ENCODE peak calls at places on chromosomes 13 and 19, in eight cellular contexts. One of them, this sample, is unnamed.

GRCh38 chr13:114099191-114099590 is 33.2 kb downstream of the RASA3 start:
- DNase-seq in A673: peak; percentile 65
- DNase-seq in heart right ventricle: peak; percentile 89
- DNase-seq in lower lobe of right lung: peak; percentile 45
- DNase-seq in HCEC 1CT: peak; percentile 84
- DNase-seq in iPS DF 6.9: no peak
- DNase-seq in stimulated activated CD4-positive, alpha-beta T cell treated with anti-CD3 and anti-CD28 coated beads, Interleukin-4, amount 100 ng/mL, for 24 hours: no peak
- DNase-seq in fibroblast of lung: peak; percentile 94
- DNase-seq in this sample: peak; percentile 69

GRCh38 chr13:30017880-30018279 is 167.5 kb upstream of the UBL3 start:
- DNase-seq in A673: peak; percentile 43
- DNase-seq in heart right ventricle: no peak
- DNase-seq in lower lobe of right lung: no peak
- DNase-seq in HCEC 1CT: no peak
- DNase-seq in iPS DF 6.9: no peak
- DNase-seq in stimulated activated CD4-positive, alpha-beta T cell treated with anti-CD3 and anti-CD28 coated beads, Interleukin-4, amount 100 ng/mL, for 24 hours: no peak
- DNase-seq in fibroblast of lung: no peak
- DNase-seq in this sample: no peak

GRCh38 chr19:21750586-21751128 is 16.7 kb downstream of the ZNF100 start:
- DNase-seq in A673: no peak
- DNase-seq in heart right ventricle: no peak
- DNase-seq in lower lobe of right lung: no peak
- DNase-seq in HCEC 1CT: no peak
- DNase-seq in iPS DF 6.9: no peak
- DNase-seq in stimulated activated CD4-positive, alpha-beta T cell treated with anti-CD3 and anti-CD28 coated beads, Interleukin-4, amount 100 ng/mL, for 24 hours: no peak
- DNase-seq in fibroblast of lung: no peak
- DNase-seq in this sample: no peak

GRCh38 chr19:17091758-17092333 is 16.3 kb downstream of the MYO9B start:
- DNase-seq in A673: no peak
- DNase-seq in heart right ventricle: no peak
- DNase-seq in lower lobe of right lung: peak; percentile 84
- DNase-seq in HCEC 1CT: no peak
- DNase-seq in iPS DF 6.9: no peak
- DNase-seq in stimulated activated CD4-positive, alpha-beta T cell treated with anti-CD3 and anti-CD28 coated beads, Interleukin-4, amount 100 ng/mL, for 24 hours: no peak
- DNase-seq in fibroblast of lung: no peak
- DNase-seq in this sample: no peak

GRCh38 chr13:66574606-66575005 is 655.5 kb downstream of the PCDH9 start:
- DNase-seq in A673: no peak
- DNase-seq in heart right ventricle: no peak
- DNase-seq in lower lobe of right lung: no peak
- DNase-seq in HCEC 1CT: peak; percentile 23
- DNase-seq in iPS DF 6.9: no peak
- DNase-seq in stimulated activated CD4-positive, alpha-beta T cell treated with anti-CD3 and anti-CD28 coated beads, Interleukin-4, amount 100 ng/mL, for 24 hours: no peak
- DNase-seq in fibroblast of lung: peak; percentile 69
- DNase-seq in this sample: no peak

GRCh38 chr13:73090812-73091187 is 32.0 kb downstream of the KLF5 start:
- DNase-seq in A673: no peak
- DNase-seq in heart right ventricle: no peak
- DNase-seq in lower lobe of right lung: no peak
- DNase-seq in HCEC 1CT: no peak
- DNase-seq in iPS DF 6.9: no peak
- DNase-seq in stimulated activated CD4-positive, alpha-beta T cell treated with anti-CD3 and anti-CD28 coated beads, Interleukin-4, amount 100 ng/mL, for 24 hours: no peak
- DNase-seq in fibroblast of lung: no peak
- DNase-seq in this sample: no peak

GRCh38 chr13:30551194-30551593 is 66.5 kb upstream of the USPL1 start:
- DNase-seq in A673: peak; percentile 56
- DNase-seq in heart right ventricle: no peak
- DNase-seq in lower lobe of right lung: no peak
- DNase-seq in HCEC 1CT: peak; percentile 43
- DNase-seq in iPS DF 6.9: no peak
- DNase-seq in stimulated activated CD4-positive, alpha-beta T cell treated with anti-CD3 and anti-CD28 coated beads, Interleukin-4, amount 100 ng/mL, for 24 hours: no peak
- DNase-seq in fibroblast of lung: no peak
- DNase-seq in this sample: no peak

GRCh38 chr19:49890349-49891311 is 6.1 kb downstream of the IL4I1 start:
- DNase-seq in A673: no peak
- DNase-seq in heart right ventricle: no peak
- DNase-seq in lower lobe of right lung: peak; percentile 71
- DNase-seq in HCEC 1CT: no peak
- DNase-seq in iPS DF 6.9: no peak
- DNase-seq in stimulated activated CD4-positive, alpha-beta T cell treated with anti-CD3 and anti-CD28 coated beads, Interleukin-4, amount 100 ng/mL, for 24 hours: peak; percentile 58
- DNase-seq in fibroblast of lung: no peak
- DNase-seq in this sample: no peak

GRCh38 chr19:37217533-37217854 is 520 bp upstream of the ZNF383 start:
- DNase-seq in A673: no peak
- DNase-seq in heart right ventricle: no peak
- DNase-seq in lower lobe of right lung: no peak
- DNase-seq in HCEC 1CT: peak; percentile 10
- DNase-seq in iPS DF 6.9: no peak
- DNase-seq in stimulated activated CD4-positive, alpha-beta T cell treated with anti-CD3 and anti-CD28 coated beads, Interleukin-4, amount 100 ng/mL, for 24 hours: no peak
- DNase-seq in fibroblast of lung: no peak
- DNase-seq in this sample: no peak

GRCh38 chr19:5957132-5957531 is 20.8 kb downstream of the RANBP3 start:
- DNase-seq in A673: no peak
- DNase-seq in heart right ventricle: no peak
- DNase-seq in lower lobe of right lung: no peak
- DNase-seq in HCEC 1CT: peak; percentile 47
- DNase-seq in iPS DF 6.9: no peak
- DNase-seq in stimulated activated CD4-positive, alpha-beta T cell treated with anti-CD3 and anti-CD28 coated beads, Interleukin-4, amount 100 ng/mL, for 24 hours: no peak
- DNase-seq in fibroblast of lung: peak; percentile 69
- DNase-seq in this sample: no peak

GRCh38 chr19:3275583-3276340 is 51.3 kb downstream of the CELF5 start:
- DNase-seq in A673: peak; percentile 76
- DNase-seq in heart right ventricle: peak; percentile 40
- DNase-seq in lower lobe of right lung: peak; percentile 76
- DNase-seq in HCEC 1CT: peak; percentile 77
- DNase-seq in iPS DF 6.9: peak; percentile 68
- DNase-seq in stimulated activated CD4-positive, alpha-beta T cell treated with anti-CD3 and anti-CD28 coated beads, Interleukin-4, amount 100 ng/mL, for 24 hours: peak; percentile 89
- DNase-seq in fibroblast of lung: peak; percentile 49
- DNase-seq in this sample: no peak

GRCh38 chr13:33610471-33611015 is 207.4 kb upstream of the RFC3 start:
- DNase-seq in A673: peak; percentile 78
- DNase-seq in heart right ventricle: peak; percentile 77
- DNase-seq in lower lobe of right lung: peak; percentile 52
- DNase-seq in HCEC 1CT: no peak
- DNase-seq in iPS DF 6.9: peak; percentile 27
- DNase-seq in stimulated activated CD4-positive, alpha-beta T cell treated with anti-CD3 and anti-CD28 coated beads, Interleukin-4, amount 100 ng/mL, for 24 hours: peak; percentile 67
- DNase-seq in fibroblast of lung: peak; percentile 56
- DNase-seq in this sample: no peak

GRCh38 chr19:44725251-44725650 is 23.3 kb upstream of the BCL3 start:
- DNase-seq in A673: no peak
- DNase-seq in heart right ventricle: no peak
- DNase-seq in lower lobe of right lung: no peak
- DNase-seq in HCEC 1CT: no peak
- DNase-seq in iPS DF 6.9: no peak
- DNase-seq in stimulated activated CD4-positive, alpha-beta T cell treated with anti-CD3 and anti-CD28 coated beads, Interleukin-4, amount 100 ng/mL, for 24 hours: no peak
- DNase-seq in fibroblast of lung: no peak
- DNase-seq in this sample: no peak

GRCh38 chr13:20616059-20616797 is 49.3 kb downstream of the IFT88 start:
- DNase-seq in A673: no peak
- DNase-seq in heart right ventricle: no peak
- DNase-seq in lower lobe of right lung: no peak
- DNase-seq in HCEC 1CT: peak; percentile 94
- DNase-seq in iPS DF 6.9: no peak
- DNase-seq in stimulated activated CD4-positive, alpha-beta T cell treated with anti-CD3 and anti-CD28 coated beads, Interleukin-4, amount 100 ng/mL, for 24 hours: no peak
- DNase-seq in fibroblast of lung: peak; percentile 94
- DNase-seq in this sample: peak; percentile 53

GRCh38 chr13:67230774-67231480 is 791 bp upstream of the PCDH9 start:
- DNase-seq in A673: peak; percentile 65
- DNase-seq in heart right ventricle: peak; percentile 53
- DNase-seq in lower lobe of right lung: peak; percentile 67
- DNase-seq in HCEC 1CT: peak; percentile 62
- DNase-seq in iPS DF 6.9: no peak
- DNase-seq in stimulated activated CD4-positive, alpha-beta T cell treated with anti-CD3 and anti-CD28 coated beads, Interleukin-4, amount 100 ng/mL, for 24 hours: peak; percentile 20
- DNase-seq in fibroblast of lung: peak; percentile 77
- DNase-seq in this sample: peak; percentile 60

GRCh38 chr13:48645845-48646244 is 7.9 kb upstream of the CYSLTR2 start:
- DNase-seq in A673: no peak
- DNase-seq in heart right ventricle: no peak
- DNase-seq in lower lobe of right lung: no peak
- DNase-seq in HCEC 1CT: no peak
- DNase-seq in iPS DF 6.9: no peak
- DNase-seq in stimulated activated CD4-positive, alpha-beta T cell treated with anti-CD3 and anti-CD28 coated beads, Interleukin-4, amount 100 ng/mL, for 24 hours: no peak
- DNase-seq in fibroblast of lung: no peak
- DNase-seq in this sample: no peak

GRCh38 chr19:41407271-41407670 is 9.7 kb downstream of the BCKDHA start:
- DNase-seq in A673: no peak
- DNase-seq in heart right ventricle: no peak
- DNase-seq in lower lobe of right lung: peak; percentile 72
- DNase-seq in HCEC 1CT: no peak
- DNase-seq in iPS DF 6.9: peak; percentile 25
- DNase-seq in stimulated activated CD4-positive, alpha-beta T cell treated with anti-CD3 and anti-CD28 coated beads, Interleukin-4, amount 100 ng/mL, for 24 hours: no peak
- DNase-seq in fibroblast of lung: peak; percentile 44
- DNase-seq in this sample: no peak

GRCh38 chr19:44891016-44891882 is at the start of gene TOMM40:
- DNase-seq in A673: no peak
- DNase-seq in heart right ventricle: no peak
- DNase-seq in lower lobe of right lung: peak; percentile 100
- DNase-seq in HCEC 1CT: no peak
- DNase-seq in iPS DF 6.9: peak; percentile 99
- DNase-seq in stimulated activated CD4-positive, alpha-beta T cell treated with anti-CD3 and anti-CD28 coated beads, Interleukin-4, amount 100 ng/mL, for 24 hours: peak; percentile 26
- DNase-seq in fibroblast of lung: peak; percentile 99
- DNase-seq in this sample: no peak

GRCh38 chr13:72541674-72542073 is 185.8 kb downstream of the MZT1 start:
- DNase-seq in A673: no peak
- DNase-seq in heart right ventricle: no peak
- DNase-seq in lower lobe of right lung: no peak
- DNase-seq in HCEC 1CT: no peak
- DNase-seq in iPS DF 6.9: no peak
- DNase-seq in stimulated activated CD4-positive, alpha-beta T cell treated with anti-CD3 and anti-CD28 coated beads, Interleukin-4, amount 100 ng/mL, for 24 hours: no peak
- DNase-seq in fibroblast of lung: no peak
- DNase-seq in this sample: no peak